ENCODE peak calls at places on chromosomes 6 and 20, in four cellular contexts. Z, U, E and S are unnamed samples.

GRCh38 chr20:33840759-33841438 is 29.8 kb downstream of the CHMP4B start:
- DNase-seq in E (no peak), Z (no peak), U (no peak), S (no peak)

GRCh38 chr6:108365488-108365887 is 70.6 kb downstream of the AFG1L start:
- DNase-seq in U (no peak), Z (no peak), E (no peak), S (no peak)

GRCh38 chr20:2948968-2949367 is 75.7 kb downstream of the PTPRA start:
- DNase-seq in Z (no peak), U (no peak), E (no peak), S (no peak)

GRCh38 chr6:24307881-24308280 is 50.0 kb downstream of the DCDC2 start:
- DNase-seq in Z (no peak), E (no peak), U (no peak), S (no peak)

GRCh38 chr20:61737812-61738443 is 327.8 kb downstream of the TAF4 start:
- DNase-seq in Z (no peak), E (no peak), U (no peak), S (no peak)

GRCh38 chr6:3370361-3371221 is 86.3 kb downstream of the SLC22A23 start:
- DNase-seq in Z (no peak), E (no peak), U (no peak), S (peak)

GRCh38 chr6:136524339-136524935 is 25.8 kb downstream of the MAP7 start:
- DNase-seq in U (no peak), E (no peak), Z (no peak), S (no peak)

GRCh38 chr6:137172734-137173431 is 561 bp downstream of the IL22RA2 start:
- DNase-seq in E (no peak), U (no peak), Z (no peak), S (no peak)

GRCh38 chr20:44428174-44429016 is 47.3 kb upstream of the TTPAL start:
- DNase-seq in E (no peak), U (no peak), Z (no peak), S (no peak)

GRCh38 chr20:50224553-50225255 is 34.1 kb downstream of the CEBPB start:
- DNase-seq in Z (peak), E (no peak), U (no peak), S (no peak)

GRCh38 chr6:161379828-161380598 is 106.2 kb upstream of the AGPAT4 start:
- DNase-seq in Z (no peak), E (no peak), U (no peak), S (no peak)

GRCh38 chr6:74117113-74117512 is 421.1 kb downstream of the CD109 start:
- DNase-seq in E (no peak), Z (no peak), U (no peak), S (no peak)

GRCh38 chr6:25329982-25330381 is 50.8 kb downstream of the CARMIL1 start:
- DNase-seq in U (no peak), E (no peak), Z (no peak), S (no peak)

GRCh38 chr6:88891135-88891845 is 72.1 kb downstream of the RNGTT start:
- DNase-seq in U (no peak), E (no peak), Z (no peak), S (no peak)

GRCh38 chr20:10610266-10610665 is 63.5 kb downstream of the JAG1 start:
- DNase-seq in Z (no peak), E (no peak), U (no peak), S (no peak)

GRCh38 chr6:25874822-25875562 is 949 bp upstream of the SLC17A3 start:
- DNase-seq in E (no peak), Z (no peak), U (no peak), S (no peak)